ENCODE peak calls at places on chromosomes 11 and 22, in four cellular contexts. R, Q, J and G are unnamed samples.

GRCh38 chr22:37734402-37734700 is 37.5 kb downstream of the TRIOBP start:
- DNase-seq in R (no peak), Q (no peak), J (no peak), G (no peak)

GRCh38 chr11:96551136-96551535 is 161.3 kb downstream of the JRKL start:
- DNase-seq in R (no peak), Q (no peak), J (no peak), G (no peak)

GRCh38 chr11:78040691-78041379 is 17.8 kb upstream of the KCTD14 start:
- DNase-seq in R (no peak), Q (no peak), J (no peak), G (no peak)

GRCh38 chr11:61694971-61695706 is 14.9 kb downstream of the DAGLA start:
- DNase-seq in R (no peak), Q (no peak), J (no peak), G (no peak)

GRCh38 chr22:50157976-50158375 is 12.6 kb upstream of the PANX2 start:
- DNase-seq in R (no peak), Q (no peak), J (no peak), G (no peak)

GRCh38 chr11:105935791-105936190 is 86.2 kb downstream of the MSANTD4 start:
- DNase-seq in R (no peak), Q (peak; percentile 57), J (no peak), G (no peak)

GRCh38 chr22:29503811-29504372 is 23.9 kb downstream of the NEFH start:
- DNase-seq in R (no peak), Q (peak; percentile 60), J (no peak), G (no peak)

GRCh38 chr22:20463324-20464095 is 25.9 kb upstream of the SCARF2 start:
- DNase-seq in R (no peak), Q (no peak), J (peak; percentile 40), G (no peak)

GRCh38 chr11:124887667-124888013 is 10.0 kb downstream of the ROBO4 start:
- DNase-seq in R (no peak), Q (no peak), J (no peak), G (no peak)

GRCh38 chr11:77171885-77172665 is 44.0 kb downstream of the MYO7A start:
- DNase-seq in R (no peak), Q (no peak), J (no peak), G (peak; percentile 57)

GRCh38 chr11:80523057-80523456 is 1082.2 kb upstream of the TENM4 start:
- DNase-seq in R (no peak), Q (no peak), J (no peak), G (no peak)
- H3K27ac ChIP-seq in R (no peak overlapping the region), Q (no peak overlapping the region), J (no peak overlapping the region), G (no peak overlapping the region)

GRCh38 chr22:17830041-17830961 is 56.0 kb upstream of the BID start:
- DNase-seq in R (peak; percentile 55), Q (peak; percentile 42), J (peak; percentile 70), G (peak; percentile 81)
- TF ChIP-seq CTCF in R (peak; percentile 100), Q (peak; percentile 96), J (peak; percentile 99), G (peak; percentile 94)

DNA sequence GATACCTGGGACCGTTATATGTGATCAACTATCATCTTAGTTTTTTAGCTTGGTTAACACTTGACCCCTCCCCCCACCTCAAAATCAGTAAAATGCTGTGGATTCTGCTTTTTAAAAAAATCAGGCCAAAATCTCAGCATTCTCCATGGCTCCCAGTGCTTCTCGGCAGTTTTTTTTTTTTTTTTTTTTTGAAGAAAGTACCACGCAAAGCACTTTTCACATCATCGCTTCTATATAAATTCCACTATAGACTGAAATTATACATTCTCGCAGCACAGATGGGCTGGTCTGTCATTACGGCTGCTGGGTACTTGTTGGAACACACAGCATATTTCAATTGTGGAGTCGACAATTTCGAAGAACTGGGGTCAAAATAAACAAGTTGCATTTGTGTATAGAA is 67.7 kb upstream of the PPARA start:
- DNase-seq in R (no peak), Q (no peak), J (no peak), G (no peak)
- H3K27ac ChIP-seq in R (peak overlapping the region; percentile 98), Q (peak overlapping the region; percentile 90), J (no peak overlapping the region), G (no peak overlapping the region)

GRCh38 chr11:99687320-99687719 is 666.6 kb downstream of the CNTN5 start:
- DNase-seq in R (no peak), Q (no peak), J (no peak), G (no peak)
- TF ChIP-seq CTCF in R (no peak), Q (no peak), J (no peak), G (peak; percentile 12)